ENCODE peak calls at places on chromosomes 12 and 14, in four cellular contexts. L is HCT116, R is A549, X is GM23338. A is an unnamed sample.
A peak's percentile ranks its signal among the peaks of the same experiment; 100 is the strongest.

GRCh38 chr14:61103541-61104339 is 122.7 kb downstream of the SLC38A6 start:
- DNase-seq in L (peak; percentile 76), R (peak; percentile 92), X (peak; percentile 44), A (peak; percentile 36)

GRCh38 chr14:106044949-106045596 is 518.7 kb downstream of the TMEM121 start:
- DNase-seq in L (peak; percentile 36), R (peak; percentile 83), X (peak; percentile 8), A (peak; percentile 42)

GRCh38 chr12:109553929-109554500 is 19.3 kb downstream of the MMAB start:
- DNase-seq in L (no peak), R (no peak), X (no peak), A (no peak)

GRCh38 chr12:92208613-92209121 is 63.0 kb upstream of the BTG1 start:
- DNase-seq in L (no peak), R (peak; percentile 70), X (no peak), A (no peak)

GRCh38 chr14:91394105-91395081 is 23.2 kb downstream of the CCDC88C start:
- DNase-seq in L (no peak), R (no peak), X (no peak), A (no peak)

GRCh38 chr14:53723221-53723620 is 233.4 kb downstream of the BMP4 start:
- DNase-seq in L (no peak), R (no peak), X (no peak), A (no peak)

GRCh38 chr12:127941332-127941731 is 325.6 kb upstream of the TMEM132C start:
- DNase-seq in L (no peak), R (no peak), X (no peak), A (no peak)

GRCh38 chr14:67418368-67419174 is 6.6 kb upstream of the PLEK2 start:
- DNase-seq in L (no peak), R (peak; percentile 35), X (no peak), A (no peak)

GRCh38 chr12:3777206-3777809 is 24.4 kb upstream of the CRACR2A start:
- DNase-seq in L (peak; percentile 33), R (peak; percentile 46), X (peak; percentile 79), A (no peak)

GRCh38 chr12:114174326-114174725 is 208.2 kb upstream of the RBM19 start:
- DNase-seq in L (no peak), R (no peak), X (no peak), A (no peak)

GRCh38 chr12:6867407-6868210 is at the start of gene TPI1:
- DNase-seq in L (no peak), R (peak; percentile 85), X (peak; percentile 85), A (peak; percentile 82)

GRCh38 chr12:116390656-116391335 is 113.3 kb upstream of the MED13L start:
- DNase-seq in L (no peak), R (no peak), X (no peak), A (no peak)

GRCh38 chr12:114248527-114248926 is 157.4 kb downstream of the TBX5 start:
- DNase-seq in L (no peak), R (no peak), X (peak; percentile 39), A (no peak)

GRCh38 chr12:19757317-19757877 is 318.1 kb downstream of the AEBP2 start:
- DNase-seq in L (peak; percentile 19), R (peak; percentile 52), X (peak; percentile 70), A (peak; percentile 2)

GRCh38 chr12:55972906-55973597 is 826 bp upstream of the RAB5B start:
- DNase-seq in L (no peak), R (no peak), X (no peak), A (peak; percentile 30)

GRCh38 chr12:93740721-93741120 is 63.5 kb downstream of the CRADD start:
- DNase-seq in L (no peak), R (no peak), X (peak; percentile 11), A (no peak)

GRCh38 chr12:114399664-114400211 is 6.2 kb downstream of the TBX5 start:
- DNase-seq in L (peak; percentile 62), R (peak; percentile 22), X (peak; percentile 99), A (no peak)

GRCh38 chr14:103007555-103007954 is 49.8 kb downstream of the CDC42BPB start:
- DNase-seq in L (no peak), R (no peak), X (no peak), A (no peak)

GRCh38 chr12:63023926-63024325 is 89.0 kb upstream of the PPM1H start:
- DNase-seq in L (no peak), R (no peak), X (no peak), A (no peak)

DNA sequence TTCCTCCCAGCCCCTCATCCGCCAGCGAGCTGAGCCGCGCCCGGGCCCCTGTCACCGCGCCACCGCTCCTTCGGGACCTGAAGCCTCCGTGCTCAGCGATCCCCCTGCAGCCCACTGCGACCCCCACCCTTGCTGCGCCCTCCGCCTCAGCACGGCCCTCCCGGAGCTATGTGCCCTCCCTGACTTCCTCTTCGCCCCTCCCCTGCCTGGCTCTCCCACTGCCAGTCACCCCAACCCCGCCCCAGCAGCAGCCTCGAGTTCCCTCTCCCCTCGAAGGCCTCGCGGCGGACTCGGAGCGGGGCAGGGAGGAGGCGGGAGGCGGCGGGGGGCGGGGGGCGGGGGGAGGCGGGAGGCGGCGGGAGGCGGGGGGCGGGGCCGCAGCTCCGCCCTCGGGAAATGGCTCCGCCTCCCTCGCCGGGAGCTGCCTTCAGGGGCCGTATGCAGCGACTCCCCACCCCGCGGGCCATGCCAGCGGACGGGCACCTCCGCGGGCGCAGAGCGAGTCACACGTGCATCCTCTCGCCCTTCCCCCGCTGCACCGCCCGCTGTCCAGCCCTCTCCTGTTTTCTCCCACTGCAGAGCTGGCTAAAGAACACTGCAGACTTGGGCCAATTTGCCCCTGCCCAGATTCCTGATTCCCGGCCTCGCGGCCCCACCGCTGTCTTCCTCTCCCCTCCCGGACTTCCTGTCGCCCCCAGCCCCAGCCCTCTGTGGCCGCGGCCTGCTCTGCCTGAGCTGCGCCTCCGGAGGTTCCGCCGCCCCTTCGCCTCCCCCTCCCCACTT is 29.1 kb upstream of the ADIPOR2 start:
- DNase-seq in L (peak; percentile 89), R (peak; percentile 91), X (peak; percentile 68), A (peak; percentile 95)
- TF ChIP-seq REST in L (no peak), R (peak; percentile 19), X (no peak), A (peak; percentile 83)

DNA sequence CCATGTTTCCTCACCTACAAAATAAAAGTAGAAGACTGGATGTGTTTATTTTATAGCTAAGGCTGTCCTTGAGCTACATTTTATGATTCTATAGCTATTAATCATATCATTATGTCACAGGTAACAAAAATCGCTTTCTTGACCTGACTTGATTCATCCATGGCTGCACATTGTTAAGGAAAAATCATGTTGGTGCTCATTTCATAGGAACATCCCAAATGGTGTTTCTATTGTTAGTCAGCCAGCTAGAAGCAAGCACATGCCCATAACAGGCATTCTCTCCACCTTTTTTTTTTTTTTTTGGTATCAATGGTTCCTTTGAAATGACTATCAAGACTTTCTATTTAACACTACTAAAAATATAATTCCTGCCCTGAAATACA is 45.3 kb upstream of the PTHLH start:
- DNase-seq in L (no peak), R (no peak), X (no peak), A (no peak)
- TF ChIP-seq REST in L (no peak), R (no peak), X (no peak), A (no peak)

DNA sequence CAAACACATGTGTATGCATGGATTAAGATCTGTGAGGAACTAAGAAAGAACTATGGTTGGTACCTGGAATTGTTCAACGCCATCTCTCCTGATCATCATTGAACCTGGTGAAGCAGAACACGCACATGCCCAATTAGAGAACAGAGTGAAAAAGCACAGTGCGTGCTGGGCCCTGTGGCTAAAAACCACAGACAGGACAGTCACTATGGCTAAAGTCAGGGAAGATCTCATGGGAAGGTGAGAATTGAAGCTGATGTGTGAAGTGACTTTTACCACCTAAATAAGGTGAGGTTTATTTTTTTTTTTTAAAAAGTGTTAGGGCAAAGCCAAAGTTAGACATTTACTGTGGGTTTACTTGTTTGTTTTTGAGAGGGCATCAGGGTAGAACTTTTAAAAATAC is 215.0 kb downstream of the SLC38A4 start:
- DNase-seq in L (no peak), R (no peak), X (no peak), A (no peak)
- TF ChIP-seq REST in L (no peak), R (no peak), X (no peak), A (no peak)

GRCh38 chr12:10756194-10756593 is 33.1 kb upstream of the YBX3 start:
- DNase-seq in L (no peak), R (no peak), X (no peak), A (no peak)

GRCh38 chr12:10749700-10750384 is 26.7 kb upstream of the YBX3 start:
- DNase-seq in L (peak; percentile 94), R (peak; percentile 90), X (peak; percentile 93), A (peak; percentile 77)

GRCh38 chr12:10753066-10753465 is 29.9 kb upstream of the YBX3 start:
- DNase-seq in L (no peak), R (no peak), X (no peak), A (no peak)

GRCh38 chr12:10747730-10748129 is 24.6 kb upstream of the YBX3 start:
- DNase-seq in L (no peak), R (no peak), X (no peak), A (no peak)

DNA sequence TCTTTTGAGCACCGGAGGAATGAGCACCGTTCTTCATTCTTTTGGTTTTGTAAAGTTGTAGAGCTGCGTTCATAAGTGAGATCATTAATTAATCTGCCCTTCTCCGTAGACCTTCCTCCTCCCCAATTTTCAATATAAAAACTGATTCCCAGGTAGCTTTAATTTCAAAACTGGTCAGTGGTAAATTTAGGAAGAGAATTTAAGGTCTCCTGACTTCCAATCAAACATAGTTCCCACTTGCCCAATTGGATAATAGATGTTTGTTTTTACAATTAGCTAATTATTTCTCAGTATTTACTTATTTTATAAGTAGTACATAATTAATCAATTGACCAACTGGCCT is 27.2 kb upstream of the YBX3 start:
- DNase-seq in L (no peak), R (no peak), X (no peak), A (no peak)
- TF ChIP-seq REST in L (no peak), R (no peak), X (no peak), A (no peak)

GRCh38 chr14:76958975-76959710 is 69.4 kb downstream of the IRF2BPL start:
- DNase-seq in L (peak; percentile 64), R (peak; percentile 87), X (no peak), A (no peak)
- TF ChIP-seq REST in L (no peak), R (no peak), X (no peak), A (no peak)

GRCh38 chr12:106976013-106976658 is 10.8 kb downstream of the MTERF2 start:
- DNase-seq in L (no peak), R (no peak), X (no peak), A (no peak)
- TF ChIP-seq REST in L (no peak), R (no peak), X (no peak), A (no peak)

GRCh38 chr12:122126713-122127597 is 47.1 kb downstream of the IL31 start:
- DNase-seq in L (no peak), R (peak; percentile 77), X (peak; percentile 47), A (no peak)
- TF ChIP-seq REST in L (no peak), R (no peak), X (no peak), A (no peak)

DNA sequence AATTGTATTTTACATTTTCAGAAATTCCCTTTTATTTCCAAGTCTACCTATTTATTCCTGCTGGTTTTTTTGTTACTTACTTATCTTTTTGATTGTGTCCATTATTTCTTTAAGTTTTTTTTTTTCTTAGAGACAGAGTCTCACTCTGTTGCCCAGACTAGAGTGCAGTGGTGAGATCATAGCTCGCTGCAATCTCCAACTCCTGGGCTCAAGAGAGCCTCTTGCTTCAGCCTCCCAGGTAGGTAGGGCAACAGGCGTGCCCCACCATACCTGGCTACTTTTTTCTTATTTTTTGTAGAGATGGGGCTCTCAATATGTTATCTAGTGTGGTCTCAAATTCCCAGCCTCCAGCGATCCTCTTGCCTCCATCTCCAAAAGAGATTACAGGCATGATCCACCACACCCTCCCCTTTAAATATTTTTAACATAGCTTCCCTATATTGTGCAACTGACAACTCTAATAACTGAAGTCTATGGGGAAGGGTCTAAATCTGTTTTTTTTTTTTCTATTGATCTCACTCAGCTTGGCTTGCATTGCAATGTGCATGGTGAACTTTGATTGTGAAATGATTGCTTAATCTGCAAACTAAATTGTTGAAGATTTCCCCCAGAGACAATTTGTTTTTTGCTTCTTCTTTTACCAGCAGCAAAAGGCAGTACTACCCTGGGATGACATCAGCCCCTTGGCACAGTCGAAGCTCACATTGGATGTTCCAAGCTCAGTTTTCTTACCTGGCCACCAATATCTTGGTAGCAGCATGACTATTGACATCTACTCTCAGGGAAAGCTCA is 25.7 kb upstream of the COCH start:
- DNase-seq in L (no peak), R (no peak), X (no peak), A (peak; percentile 50)
- TF ChIP-seq REST in L (no peak), R (no peak), X (no peak), A (no peak)